ENCODE peak calls at places on chromosomes 11 and 22, in nine cellular contexts. J, M, P, E, V, G, Y, R and L are unnamed samples. For H3K9me3, the result is how much of the 10 kb centered on the place peaks cover.

GRCh38 chr11:124739479-124740276 is at the start of gene NRGN:
- DNase-seq in J (peak), G (peak), V (peak), M (peak), E (peak), P (peak), R (peak), Y (peak), L (peak)

GRCh38 chr11:1860108-1860507 is 7.2 kb downstream of the LSP1 start:
- DNase-seq in Y (no peak), M (no peak), E (no peak), V (no peak), R (no peak), J (no peak), P (no peak), G (no peak), L (no peak)

GRCh38 chr11:133058501-133058900 is 473.8 kb downstream of the OPCML start:
- DNase-seq in M (no peak), R (no peak), P (peak), J (no peak), E (no peak), G (no peak), V (no peak), Y (no peak), L (no peak)

GRCh38 chr11:88359529-88359928 is 22.0 kb upstream of the CTSC start:
- DNase-seq in R (no peak), G (peak), Y (no peak), J (no peak), E (no peak), P (no peak), V (peak), M (no peak), L (no peak)

GRCh38 chr11:61153593-61154090 is 7.6 kb downstream of the VPS37C start:
- DNase-seq in G (no peak), E (no peak), P (no peak), Y (no peak), V (no peak), M (no peak), R (peak), J (no peak), L (no peak)

GRCh38 chr11:57482782-57483569 is 22.6 kb downstream of the RTN4RL2 start:
- DNase-seq in V (peak), G (peak), P (no peak), R (peak), M (peak), E (peak), Y (no peak), J (peak), L (peak)

GRCh38 chr11:129701706-129702105 is 113.9 kb upstream of the TMEM45B start:
- DNase-seq in J (no peak), G (no peak), P (no peak), M (no peak), V (no peak), Y (no peak), E (no peak), R (no peak), L (no peak)

GRCh38 chr11:31640611-31641010 is 131.0 kb downstream of the ELP4 start:
- DNase-seq in E (no peak), G (no peak), M (peak), P (no peak), V (no peak), R (no peak), Y (no peak), J (no peak), L (no peak)

GRCh38 chr11:111361874-111362273 is 17.2 kb downstream of the POU2AF1 start:
- DNase-seq in V (peak), M (no peak), J (no peak), E (no peak), G (no peak), R (no peak), Y (no peak), P (peak), L (no peak)

GRCh38 chr11:84675631-84676030 is 951.5 kb downstream of the DLG2 start:
- DNase-seq in V (no peak), E (no peak), R (no peak), M (no peak), J (no peak), Y (no peak), P (no peak), G (no peak), L (no peak)

GRCh38 chr11:19116315-19116970 is 525 bp upstream of the ZDHHC13 start:
- DNase-seq in J (no peak), R (no peak), Y (no peak), P (no peak), V (no peak), G (peak), E (no peak), M (peak), L (no peak)

GRCh38 chr11:70421123-70421522 is 22.8 kb downstream of the CTTN start:
- DNase-seq in G (no peak), V (no peak), R (no peak), Y (no peak), J (no peak), P (no peak), E (no peak), M (no peak), L (peak)

GRCh38 chr11:70519117-70519516 is 120.8 kb downstream of the CTTN start:
- DNase-seq in M (no peak), V (no peak), G (no peak), E (no peak), J (no peak), P (no peak), R (no peak), Y (no peak), L (peak)

GRCh38 chr11:7511405-7511804 is 2.4 kb upstream of the PPFIBP2 start:
- DNase-seq in V (peak), R (peak), M (no peak), G (peak), J (no peak), E (no peak), Y (no peak), P (no peak), L (no peak)

GRCh38 chr11:118898400-118899295 is 15.0 kb downstream of the CXCR5 start:
- DNase-seq in V (no peak), Y (no peak), R (no peak), M (no peak), G (no peak), P (no peak), J (no peak), E (no peak), L (peak)

GRCh38 chr22:30753701-30754100 is 59.0 kb downstream of the OSBP2 start:
- DNase-seq in J (no peak), M (no peak), Y (no peak), G (no peak), P (no peak), E (no peak), V (no peak), R (no peak), L (no peak)

GRCh38 chr22:22616636-22617035 is 27.8 kb upstream of the GGTLC2 start:
- DNase-seq in V (peak), M (no peak), G (peak), R (no peak), E (no peak), P (no peak), Y (no peak), J (no peak), L (no peak)

GRCh38 chr11:2096919-2097301 is 42.3 kb downstream of the IGF2 start:
- DNase-seq in E (no peak), V (no peak), Y (no peak), R (no peak), G (no peak), J (no peak), P (no peak), M (no peak), L (peak)

GRCh38 chr11:133951484-133952198 is 5.1 kb downstream of the IGSF9B start:
- DNase-seq in G (no peak), V (no peak), J (no peak), Y (no peak), P (no peak), E (peak), M (peak), R (no peak), L (peak)

GRCh38 chr11:18495268-18495667 is 31.5 kb downstream of the TSG101 start:
- DNase-seq in V (no peak), J (no peak), Y (no peak), M (no peak), R (no peak), G (peak), P (no peak), E (no peak), L (no peak)

GRCh38 chr11:70456921-70457532 is 58.7 kb downstream of the CTTN start:
- DNase-seq in M (no peak), E (peak), Y (no peak), G (no peak), V (no peak), R (peak), J (no peak), P (no peak), L (no peak)

GRCh38 chr11:1401656-1402221 is 12.0 kb downstream of the BRSK2 start:
- DNase-seq in J (peak), V (peak), M (peak), E (peak), G (peak), P (peak), R (peak), Y (no peak), L (peak)

GRCh38 chr11:7473702-7474101 is 11.6 kb upstream of the OLFML1 start:
- DNase-seq in R (no peak), G (peak), M (no peak), Y (no peak), J (no peak), V (no peak), P (no peak), E (no peak), L (no peak)

GRCh38 chr11:44979536-44980399 is 29.1 kb upstream of the TP53I11 start:
- DNase-seq in M (peak), E (no peak), G (no peak), Y (no peak), R (peak), V (no peak), P (peak), J (no peak), L (no peak)

GRCh38 chr22:38927033-38927789 is 30.2 kb upstream of the APOBEC3A start:
- DNase-seq in G (no peak), R (peak), Y (peak), J (peak), V (peak), P (no peak), M (peak), E (peak), L (no peak)

GRCh38 chr11:44766112-44766971 is 39.6 kb downstream of the TSPAN18 start:
- DNase-seq in V (no peak), P (no peak), Y (no peak), R (peak), J (no peak), G (no peak), M (no peak), E (peak), L (peak)

GRCh38 chr11:77038825-77039326 is 4.7 kb downstream of the B3GNT6 start:
- DNase-seq in G (no peak), M (no peak), E (no peak), V (no peak), P (no peak), J (no peak), Y (no peak), R (no peak), L (no peak)

GRCh38 chr11:26134481-26135355 is 197.2 kb upstream of the ANO3 start:
- DNase-seq in M (peak), R (peak), P (no peak), E (peak), J (peak), V (peak), G (peak), Y (no peak), L (no peak)

GRCh38 chr22:22878801-22879674 is 8.6 kb upstream of the IGLL5 start:
- DNase-seq in E (no peak), M (no peak), V (peak), J (no peak), R (no peak), Y (no peak), G (peak), P (no peak), L (peak)

GRCh38 chr22:19974935-19975706 is 33.5 kb upstream of the TXNRD2 start:
- DNase-seq in R (peak), G (peak), M (no peak), J (no peak), V (no peak), Y (no peak), P (peak), E (no peak), L (no peak)

GRCh38 chr11:103202048-103202651 is 92.9 kb downstream of the DYNC2H1 start:
- DNase-seq in R (peak), J (peak), V (peak), M (peak), P (peak), E (peak), Y (no peak), G (peak), L (peak)

GRCh38 chr11:93773601-93774200 is 10.4 kb upstream of the MED17 start:
- DNase-seq in V (no peak), P (no peak), E (no peak), G (no peak), M (no peak), R (no peak), Y (no peak), J (no peak), L (no peak)
- H3K4me2 ChIP-seq in V (no peak), P (no peak), E (no peak), G (no peak), M (no peak), R (no peak), Y (no peak), J (no peak), L (no peak)

DNA sequence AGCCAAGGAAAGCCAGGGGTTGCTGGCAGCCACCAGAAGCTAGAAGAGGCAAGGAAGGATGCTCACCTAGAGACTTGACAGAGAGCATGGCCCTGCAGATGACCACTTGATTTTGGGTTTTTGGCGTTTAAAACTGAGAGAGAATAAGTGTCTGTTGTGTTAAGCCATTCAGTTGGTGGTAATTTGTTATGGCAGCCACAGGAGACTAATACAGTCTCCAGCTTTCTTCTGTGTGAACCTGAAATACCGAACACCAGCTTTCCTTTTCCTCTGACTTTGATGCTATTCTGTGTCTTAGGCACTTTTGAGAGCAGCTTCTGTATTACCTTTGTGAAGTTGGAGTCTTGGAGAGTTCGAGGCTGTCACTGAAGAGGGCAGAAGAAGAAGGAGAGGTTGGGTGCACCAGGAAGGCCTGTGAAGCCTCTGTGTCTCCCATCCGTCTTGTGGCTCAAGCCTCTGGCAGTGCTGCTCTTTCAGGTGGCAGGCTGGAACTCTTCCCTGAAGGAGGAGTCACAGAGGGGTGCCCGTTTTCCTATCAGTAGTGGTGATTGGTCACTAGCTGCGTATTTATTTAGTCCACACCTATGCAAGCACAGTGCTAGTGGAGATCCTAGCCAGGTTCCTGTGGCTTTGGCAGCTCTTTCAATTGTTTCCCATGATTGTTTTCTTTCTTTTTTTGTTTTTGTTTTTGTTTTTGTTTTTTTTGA is 2.5 kb downstream of the TBC1D22A start:
- DNase-seq in Y (no peak), J (no peak), P (no peak), R (no peak), G (no peak), E (no peak), M (no peak), V (no peak), L (no peak)
- H3K4me3 ChIP-seq in Y (no peak), J (no peak), P (no peak), R (no peak), G (peak), E (no peak), M (no peak), V (no peak), L (no peak)

DNA sequence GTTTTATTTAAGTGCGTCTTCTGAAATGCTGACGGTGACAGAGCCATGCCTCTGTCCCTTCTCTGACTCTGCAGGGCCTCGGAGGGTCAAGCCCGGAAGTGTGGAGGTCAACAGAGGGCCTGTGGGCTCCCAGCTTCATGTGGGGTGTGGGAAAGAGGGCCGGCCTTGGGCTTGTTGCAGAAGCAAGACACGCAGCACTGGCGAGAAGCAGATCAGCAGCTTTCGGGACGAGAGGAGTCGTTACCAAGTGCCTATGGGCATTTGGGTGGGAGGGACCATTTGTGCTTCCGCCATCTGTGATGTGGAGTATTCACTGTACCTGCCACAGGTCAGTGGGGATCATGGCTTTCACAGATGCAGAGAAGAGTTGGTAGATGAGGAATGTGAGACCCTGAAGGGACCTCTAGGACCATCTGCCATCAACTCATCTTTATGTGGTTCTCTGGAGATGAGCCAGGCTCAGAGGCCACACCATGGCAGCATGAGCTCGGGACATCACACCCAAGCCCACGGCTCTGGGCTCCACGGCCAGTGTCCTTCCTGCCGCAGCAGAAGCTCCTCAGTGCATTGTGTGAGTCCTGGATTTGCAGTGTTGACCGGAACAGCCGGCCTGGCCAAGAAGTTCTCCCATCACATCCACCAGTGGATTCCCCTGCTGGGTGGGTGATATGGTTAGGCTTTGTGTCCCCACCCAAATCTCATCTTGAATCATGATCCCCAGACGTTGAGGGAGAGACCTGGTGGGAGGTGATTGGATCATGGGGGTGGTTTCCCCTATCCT is 590.7 kb downstream of the TBC1D22A start:
- DNase-seq in V (no peak), Y (no peak), G (no peak), E (no peak), P (no peak), J (no peak), M (no peak), R (no peak), L (no peak)
- H3K9me3 ChIP-seq in V (under half), Y (half or more), G (under half), E (under half), P (under half), J (half or more), M (under half), R (under half), L (under half)

DNA sequence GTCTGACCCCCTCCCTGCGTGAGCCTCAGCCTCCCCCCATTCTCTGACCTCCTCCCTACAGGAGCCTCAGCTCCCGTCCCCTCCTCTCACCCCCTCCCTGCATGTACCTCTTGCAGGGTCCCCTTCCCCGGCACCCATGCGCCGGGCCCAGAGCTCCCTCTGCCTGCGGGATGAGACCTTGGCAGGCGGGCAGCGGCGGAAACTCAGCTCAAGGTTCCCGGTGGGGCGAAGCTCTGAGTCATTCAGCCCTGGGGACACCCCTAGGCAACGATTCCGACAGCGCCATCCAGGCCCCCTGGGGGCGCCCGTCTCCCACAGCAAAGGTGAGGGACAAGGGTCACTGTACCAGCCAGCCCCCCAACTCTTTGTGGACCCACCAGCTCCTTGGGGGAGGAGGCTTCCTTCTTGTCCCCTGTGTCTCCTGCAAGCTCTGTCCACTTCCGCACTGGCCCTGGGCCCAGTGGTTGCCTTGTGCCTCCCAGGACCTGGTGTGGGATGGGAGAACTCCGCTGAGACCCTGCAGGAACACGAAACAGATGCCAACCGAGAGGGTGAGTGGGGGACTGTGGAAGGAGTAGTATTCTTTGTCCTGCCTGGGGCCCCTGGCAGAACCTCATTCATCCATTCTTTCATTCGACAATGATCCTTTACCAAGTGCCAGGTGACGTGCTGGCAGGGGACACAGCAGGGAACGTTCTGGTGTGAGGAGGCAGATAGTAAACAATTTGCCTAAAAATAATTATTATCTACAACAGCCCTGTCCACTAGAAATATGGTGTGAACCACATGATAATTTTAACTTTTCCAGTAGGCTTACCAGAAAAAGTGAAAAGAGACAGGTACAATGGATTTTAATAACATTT is 3.7 kb upstream of the RPS6KA4 start:
- DNase-seq in M (peak), Y (peak), P (peak), R (peak), G (peak), E (peak), J (no peak), V (no peak), L (peak)
- H3K4me2 ChIP-seq in M (peak), Y (no peak), P (peak), R (peak), G (peak), E (peak), J (peak), V (no peak), L (peak)

DNA sequence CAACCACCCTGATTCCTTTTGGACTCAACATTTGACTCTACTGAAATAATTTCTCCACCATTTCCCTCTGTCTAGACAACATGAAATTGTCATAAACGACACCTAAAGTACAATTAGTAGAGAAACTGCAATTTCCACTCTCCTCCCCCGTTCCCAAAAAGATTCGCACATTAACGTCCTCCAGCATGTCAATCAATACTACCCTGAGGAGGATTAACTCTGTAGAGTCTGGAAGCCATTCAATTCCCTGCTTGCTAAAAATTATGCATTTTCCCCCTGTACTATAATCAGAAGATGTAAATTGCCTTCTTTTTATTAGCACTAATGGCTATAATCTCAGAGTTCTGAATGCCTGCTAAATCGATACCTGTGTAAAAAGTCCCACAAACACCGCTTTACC is 70.5 kb downstream of the AMBRA1 start:
- DNase-seq in M (no peak), V (no peak), R (no peak), P (no peak), E (no peak), J (no peak), Y (no peak), G (no peak), L (no peak)
- H3K4me3 ChIP-seq in M (no peak), V (no peak), R (no peak), P (no peak), E (no peak), J (no peak), Y (no peak), G (no peak), L (no peak)

DNA sequence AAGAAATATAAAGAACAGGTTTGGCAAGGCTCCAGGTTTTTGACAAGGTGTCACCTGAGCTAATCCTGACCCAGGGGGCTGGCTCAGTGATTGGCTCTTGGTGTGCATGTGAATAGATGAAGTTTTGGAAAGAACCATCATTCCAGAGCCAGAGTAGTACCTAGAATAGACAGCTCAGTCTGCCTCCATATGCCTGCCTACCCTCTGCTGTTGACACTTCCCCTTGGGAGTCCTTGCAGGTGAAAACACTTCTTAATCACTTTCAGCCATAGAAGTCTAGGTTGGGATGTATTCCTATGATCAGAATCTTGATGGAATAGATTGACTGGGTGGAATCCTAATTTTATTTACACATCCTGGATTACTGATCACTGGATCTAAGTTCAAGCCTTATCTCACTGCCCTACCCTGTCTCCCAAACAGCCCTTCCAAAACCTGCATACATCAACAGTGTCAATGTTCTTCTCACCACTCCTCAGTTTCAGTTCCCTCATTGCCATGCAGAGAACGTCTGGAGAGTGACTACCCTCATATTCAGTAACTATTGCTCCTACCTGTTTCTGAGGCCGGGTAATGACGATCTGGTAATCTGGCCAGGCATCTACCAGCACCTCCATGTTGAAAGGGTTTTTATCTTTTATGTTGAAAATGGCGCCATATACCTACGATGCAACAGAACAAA is 6.7 kb downstream of the GLYATL2 start:
- DNase-seq in M (no peak), Y (no peak), R (no peak), E (no peak), P (no peak), J (no peak), V (no peak), G (no peak), L (no peak)
- H3K9me3 ChIP-seq in M (under half), Y (under half), R (under half), E (under half), P (under half), J (under half), V (under half), G (under half), L (under half)